ENCODE peak calls at places on chromosomes 2 and 18, in six cellular contexts. M is B cell, O is heart left ventricle, R is HTR-8/SVneo, C is right cardiac atrium, X is EH. N is an unnamed sample.

GRCh38 chr2:85909005-85909404 is 20.2 kb upstream of the ST3GAL5 start:
- DNase-seq in M (no peak), O (no peak), R (no peak), C (no peak), X (no peak), N (no peak)

GRCh38 chr18:50092250-50092780 is 102.6 kb downstream of the MYO5B start:
- DNase-seq in C (no peak), R (no peak), X (no peak), O (no peak), M (no peak), N (no peak)

GRCh38 chr18:74290831-74291770 is 662 bp downstream of the CYB5A start:
- DNase-seq in X (no peak), R (no peak), C (peak; percentile 70), M (peak; percentile 62), O (peak; percentile 40), N (no peak)

GRCh38 chr2:83817511-83817910 is 641.6 kb downstream of the SUCLG1 start:
- DNase-seq in X (no peak), C (no peak), M (no peak), O (no peak), R (no peak), N (peak; percentile 5)

GRCh38 chr2:74227646-74228045 is 29.2 kb downstream of the MTHFD2 start:
- DNase-seq in O (no peak), C (peak; percentile 33), M (no peak), R (no peak), X (no peak), N (no peak)

GRCh38 chr2:37323770-37324535 is 680 bp downstream of the PRKD3 start:
- DNase-seq in R (peak; percentile 18), C (peak; percentile 71), X (peak; percentile 49), O (peak; percentile 37), M (peak; percentile 58), N (peak; percentile 23)

GRCh38 chr18:75544496-75544895 is 117.0 kb upstream of the SMIM21 start:
- DNase-seq in C (no peak), X (peak; percentile 80), R (no peak), M (no peak), O (no peak), N (peak; percentile 92)

GRCh38 chr2:56684371-56684770 is 500.6 kb downstream of the CCDC85A start:
- DNase-seq in M (no peak), R (no peak), X (no peak), O (no peak), C (no peak), N (no peak)

GRCh38 chr18:36469471-36469870 is 172.0 kb downstream of the FHOD3 start:
- DNase-seq in C (peak; percentile 65), O (peak; percentile 75), X (no peak), M (no peak), R (no peak), N (no peak)

GRCh38 chr2:159091381-159091780 is 122.9 kb downstream of the TANC1 start:
- DNase-seq in O (no peak), R (peak; percentile 50), C (no peak), M (no peak), X (peak; percentile 88), N (peak; percentile 74)

GRCh38 chr2:10426726-10427567 is 21.2 kb downstream of the ODC1 start:
- DNase-seq in C (peak; percentile 38), R (no peak), O (no peak), X (peak; percentile 58), M (no peak), N (peak; percentile 45)

GRCh38 chr2:215851091-215851490 is 162.3 kb downstream of the MREG start:
- DNase-seq in M (no peak), O (no peak), R (peak; percentile 10), C (no peak), X (peak; percentile 79), N (peak; percentile 59)

GRCh38 chr2:240499309-240500301 is 58.2 kb downstream of the ANKMY1 start:
- DNase-seq in C (no peak), R (no peak), O (no peak), M (peak; percentile 1), X (no peak), N (no peak)

GRCh38 chr2:119760237-119760807 is 600 bp downstream of the PTPN4 start:
- DNase-seq in R (no peak), M (no peak), X (no peak), O (peak; percentile 24), C (no peak), N (no peak)

GRCh38 chr2:39202639-39203369 is 41.0 kb downstream of the CDKL4 start:
- DNase-seq in R (no peak), C (no peak), X (no peak), M (no peak), O (no peak), N (no peak)

GRCh38 chr2:234147335-234147861 is 96.9 kb downstream of the SPP2 start:
- DNase-seq in R (no peak), C (no peak), O (no peak), M (no peak), X (no peak), N (no peak)

GRCh38 chr2:198203306-198203705 is 398.9 kb downstream of the PLCL1 start:
- DNase-seq in O (no peak), C (no peak), R (no peak), X (no peak), M (no peak), N (no peak)

GRCh38 chr2:83168377-83168776 is 1290.7 kb downstream of the SUCLG1 start:
- DNase-seq in C (no peak), R (peak; percentile 17), O (no peak), M (no peak), X (no peak), N (no peak)

GRCh38 chr2:72147303-72147970 is at the start of gene CYP26B1:
- DNase-seq in R (no peak), X (no peak), M (peak; percentile 31), O (peak; percentile 35), C (peak; percentile 84), N (no peak)

GRCh38 chr18:13473751-13474150 is 252.6 kb downstream of the FAM210A start:
- DNase-seq in O (no peak), C (no peak), X (no peak), M (no peak), R (no peak), N (no peak)

GRCh38 chr2:199460808-199461454 is 3.2 kb upstream of the SATB2 start:
- DNase-seq in O (no peak), C (no peak), M (no peak), R (no peak), X (peak; percentile 15), N (no peak)

GRCh38 chr2:176562359-176563043 is 293.3 kb downstream of the MTX2 start:
- DNase-seq in X (peak; percentile 43), R (peak; percentile 42), M (no peak), O (no peak), C (no peak), N (peak; percentile 88)

GRCh38 chr2:150520887-150521664 is 33.6 kb upstream of the RND3 start:
- DNase-seq in M (no peak), C (no peak), R (no peak), O (no peak), X (peak; percentile 77), N (peak; percentile 75)

GRCh38 chr2:172685467-172685866 is 50.2 kb upstream of the RAPGEF4 start:
- DNase-seq in O (no peak), X (no peak), C (no peak), M (no peak), R (no peak), N (no peak)

GRCh38 chr2:127568128-127568527 is 32.6 kb downstream of the MYO7B start:
- DNase-seq in R (no peak), M (no peak), C (no peak), O (no peak), X (no peak), N (no peak)

GRCh38 chr2:44926957-44927356 is 14.5 kb upstream of the SIX3 start:
- DNase-seq in O (no peak), C (no peak), X (no peak), R (no peak), M (no peak), N (no peak)

GRCh38 chr2:3498783-3499394 is 20.4 kb downstream of the ADI1 start:
- DNase-seq in O (no peak), R (no peak), C (no peak), X (no peak), M (no peak), N (no peak)

GRCh38 chr2:88959480-88960204 is 268.2 kb downstream of the RPIA start:
- DNase-seq in C (no peak), X (peak; percentile 6), M (no peak), O (no peak), R (no peak), N (peak; percentile 20)

GRCh38 chr2:52084760-52085159 is 1052.8 kb upstream of the NRXN1 start:
- DNase-seq in O (no peak), C (no peak), R (no peak), M (no peak), X (no peak), N (no peak)

GRCh38 chr2:171957061-171957460 is 34.8 kb downstream of the HAT1 start:
- DNase-seq in X (peak; percentile 43), C (no peak), R (peak; percentile 9), O (no peak), M (no peak), N (peak; percentile 27)

GRCh38 chr2:101698419-101699190 is 1.1 kb downstream of the MAP4K4 start:
- DNase-seq in C (no peak), X (peak; percentile 46), O (no peak), R (no peak), M (no peak), N (peak; percentile 24)

GRCh38 chr18:8615397-8616025 is 6.3 kb downstream of the RAB12 start:
- DNase-seq in O (no peak), R (peak; percentile 72), C (peak; percentile 52), X (peak; percentile 96), M (no peak), N (peak; percentile 95)

GRCh38 chr2:38691994-38692393 is 26.1 kb downstream of the GALM start:
- DNase-seq in X (peak; percentile 14), O (no peak), C (no peak), M (no peak), R (no peak), N (no peak)

GRCh38 chr2:22002066-22002465 is 878.3 kb downstream of the TDRD15 start:
- DNase-seq in X (peak; percentile 10), M (no peak), C (no peak), O (no peak), R (no peak), N (no peak)

GRCh38 chr2:156666130-156666785 is 230.1 kb downstream of the GPD2 start:
- DNase-seq in X (no peak), R (no peak), M (no peak), C (no peak), O (no peak), N (no peak)

N was measured in AG10803.